ENCODE peak calls at places on chromosomes 4 and X, in ten cellular contexts. P, Y, S, J, B, D, E, N, W and C are unnamed samples.

GRCh38 chr4:94758700-94759399 is 1.1 kb downstream of the BMPR1B start:
- DNase-seq in P (no peak), Y (no peak), S (no peak), J (no peak), B (no peak), D (peak; percentile 17), E (no peak), N (no peak), W (peak; percentile 33), C (no peak)

GRCh38 chr4:23458061-23458460 is 431.8 kb downstream of the PPARGC1A start:
- DNase-seq in P (no peak), Y (no peak), S (no peak), J (no peak), B (no peak), D (no peak), E (no peak), N (no peak), W (no peak), C (no peak)

GRCh38 chr4:115969756-115970155 is 856.3 kb upstream of the NDST4 start:
- DNase-seq in P (no peak), Y (no peak), S (no peak), J (no peak), B (no peak), D (peak; percentile 35), E (no peak), N (no peak), W (peak; percentile 26), C (no peak)

GRCh38 chr4:102403115-102403514 is 57.8 kb upstream of the SLC39A8 start:
- DNase-seq in P (no peak), Y (no peak), S (no peak), J (no peak), B (no peak), D (no peak), E (no peak), N (no peak), W (no peak), C (no peak)

GRCh38 chrX:75603833-75604232 is 81.0 kb upstream of the ZDHHC15 start:
- DNase-seq in P (no peak), Y (no peak), S (no peak), J (no peak), B (no peak), D (no peak), E (no peak), N (peak; percentile 12), W (no peak), C (no peak)

GRCh38 chr4:1775731-1776500 is 17.2 kb upstream of the FGFR3 start:
- DNase-seq in P (no peak), Y (no peak), S (no peak), J (no peak), B (no peak), D (no peak), E (no peak), N (no peak), W (no peak), C (no peak)

GRCh38 chr4:143555676-143556075 is 42.2 kb downstream of the SMARCA5 start:
- DNase-seq in P (no peak), Y (no peak), S (no peak), J (no peak), B (no peak), D (no peak), E (no peak), N (no peak), W (no peak), C (no peak)

GRCh38 chrX:73068467-73069364 is 10.6 kb downstream of the PABPC1L2A start:
- DNase-seq in P (no peak), Y (no peak), S (peak; percentile 11), J (no peak), B (peak; percentile 63), D (no peak), E (no peak), N (no peak), W (no peak), C (no peak)

GRCh38 chr4:94880976-94881375 is 123.2 kb downstream of the BMPR1B start:
- DNase-seq in P (no peak), Y (no peak), S (no peak), J (no peak), B (no peak), D (no peak), E (no peak), N (peak; percentile 77), W (no peak), C (no peak)

GRCh38 chr4:54683616-54684346 is 26.0 kb downstream of the KIT start:
- DNase-seq in P (no peak), Y (no peak), S (no peak), J (no peak), B (no peak), D (peak; percentile 23), E (no peak), N (peak; percentile 45), W (peak; percentile 56), C (no peak)
- TF ChIP-seq CTCF in P (peak; percentile 15), Y (peak; percentile 34), S (peak; percentile 29), J (peak; percentile 43), B (peak; percentile 26), D (peak; percentile 40), E (no peak), N (peak; percentile 60), W (no peak), C (peak; percentile 14)

DNA sequence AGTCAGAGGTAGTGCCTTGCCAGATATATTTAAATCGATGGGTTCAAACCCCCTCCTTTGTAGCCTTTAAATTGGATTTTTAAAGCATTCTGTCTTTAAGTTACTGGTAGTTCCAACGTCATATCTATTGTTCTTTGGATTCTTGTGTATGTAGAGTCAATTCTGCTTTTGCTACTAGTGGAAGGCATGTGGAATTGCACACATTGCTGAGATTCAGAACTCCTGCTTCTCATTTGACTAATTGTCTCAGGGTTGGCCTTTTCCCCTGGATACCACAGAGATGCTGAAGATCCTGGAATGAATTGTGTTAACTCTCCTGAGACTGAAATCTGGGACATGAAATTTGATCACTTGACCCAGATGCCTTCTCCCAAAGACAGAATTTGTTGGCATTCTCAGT is 328.3 kb upstream of the RPS6KA3 start:
- DNase-seq in P (no peak), Y (no peak), S (no peak), J (no peak), B (no peak), D (no peak), E (no peak), N (peak; percentile 49), W (no peak), C (no peak)
- TF ChIP-seq CTCF in P (no peak), Y (no peak), S (no peak), J (no peak), B (no peak), D (peak; percentile 32), E (peak; percentile 17), N (peak; percentile 49), W (peak; percentile 37), C (peak; percentile 6)

GRCh38 chrX:15158736-15159406 is 111.0 kb downstream of the ASB9 start:
- DNase-seq in P (no peak), Y (no peak), S (no peak), J (no peak), B (no peak), D (no peak), E (no peak), N (no peak), W (no peak), C (no peak)
- TF ChIP-seq CTCF in P (no peak), Y (no peak), S (no peak), J (no peak), B (no peak), D (no peak), E (no peak), N (no peak), W (no peak), C (no peak)

GRCh38 chr4:25234390-25235367 is 846 bp downstream of the PI4K2B start:
- DNase-seq in P (peak; percentile 60), Y (peak; percentile 62), S (peak; percentile 69), J (peak; percentile 68), B (peak; percentile 86), D (peak; percentile 35), E (peak; percentile 44), N (peak; percentile 80), W (peak; percentile 44), C (peak; percentile 42)
- TF ChIP-seq CTCF in P (peak; percentile 50), Y (peak; percentile 65), S (peak; percentile 55), J (peak; percentile 59), B (peak; percentile 17), D (peak; percentile 35), E (peak; percentile 54), N (peak; percentile 66), W (no peak), C (peak; percentile 54)

GRCh38 chr4:26238426-26238781 is 82.4 kb upstream of the RBPJ start:
- DNase-seq in P (peak; percentile 55), Y (no peak), S (no peak), J (no peak), B (no peak), D (no peak), E (no peak), N (no peak), W (no peak), C (no peak)

GRCh38 chr4:26237916-26238315 is 82.9 kb upstream of the RBPJ start:
- DNase-seq in P (no peak), Y (no peak), S (no peak), J (no peak), B (no peak), D (no peak), E (no peak), N (peak; percentile 22), W (no peak), C (no peak)

GRCh38 chr4:26238782-26239647 is 81.8 kb upstream of the RBPJ start:
- DNase-seq in P (peak; percentile 28), Y (no peak), S (no peak), J (no peak), B (no peak), D (peak; percentile 98), E (no peak), N (peak; percentile 56), W (no peak), C (peak; percentile 20)

GRCh38 chr4:26233350-26233749 is 87.5 kb upstream of the RBPJ start:
- DNase-seq in P (no peak), Y (no peak), S (no peak), J (no peak), B (no peak), D (no peak), E (no peak), N (no peak), W (no peak), C (no peak)

DNA sequence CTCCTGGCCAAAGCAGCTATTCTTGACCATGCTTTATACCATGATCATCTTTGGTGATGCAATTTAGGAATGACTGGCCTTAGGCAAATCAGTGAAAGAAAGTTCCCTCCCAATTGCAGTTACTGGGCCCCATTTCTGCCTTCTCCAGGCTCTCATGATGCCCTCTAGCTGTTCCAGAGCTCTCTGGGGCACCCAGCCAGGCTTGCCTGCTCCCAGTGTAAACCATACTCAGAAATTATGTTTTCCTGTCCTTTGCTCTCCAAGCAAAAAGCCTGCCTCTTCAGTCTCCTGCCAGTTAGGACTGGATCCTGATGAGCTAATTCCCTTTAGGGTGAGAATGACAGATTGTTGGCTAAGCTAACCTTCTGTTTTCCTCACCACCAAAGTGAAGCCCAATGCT is 85.3 kb upstream of the RBPJ start:
- DNase-seq in P (peak; percentile 72), Y (peak; percentile 48), S (peak; percentile 41), J (peak; percentile 51), B (no peak), D (peak; percentile 58), E (peak; percentile 66), N (peak; percentile 77), W (no peak), C (peak; percentile 49)
- TF ChIP-seq CTCF in P (no peak), Y (no peak), S (no peak), J (no peak), B (no peak), D (peak; percentile 5), E (no peak), N (peak; percentile 34), W (no peak), C (peak; percentile 44)

DNA sequence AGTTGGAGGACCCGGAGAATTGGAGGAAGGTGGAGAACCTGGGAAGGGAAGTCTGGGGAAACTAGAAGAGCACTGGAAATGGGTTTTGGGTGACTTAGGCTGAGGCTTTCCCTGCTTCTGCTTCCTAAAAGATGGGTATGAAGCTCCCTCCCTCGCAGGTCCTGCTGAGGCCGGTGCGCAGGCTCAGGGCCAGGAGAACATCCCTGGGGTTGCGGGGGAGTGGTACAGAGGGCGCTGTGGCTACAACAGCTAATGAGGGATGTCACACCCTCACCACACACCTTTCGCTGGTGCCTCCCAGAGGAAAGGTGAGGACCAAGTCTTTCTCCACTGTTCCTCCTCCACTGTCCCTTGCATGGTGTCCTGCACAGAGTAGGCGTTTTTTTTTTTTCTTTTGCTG is 15.8 kb downstream of the APLN start:
- DNase-seq in P (no peak), Y (no peak), S (no peak), J (no peak), B (no peak), D (no peak), E (no peak), N (no peak), W (peak; percentile 20), C (no peak)
- TF ChIP-seq CTCF in P (no peak), Y (no peak), S (no peak), J (no peak), B (no peak), D (peak; percentile 11), E (no peak), N (no peak), W (no peak), C (no peak)